ENCODE peak calls at places on chromosomes 3 and 15, in four cellular contexts. One of them, this sample, is unnamed.

GRCh38 chr3:30553641-30554316 is 52.6 kb upstream of the TGFBR2 start:
- DNase-seq in GM23338: no peak
- DNase-seq in cardiac muscle cell: no peak
- DNase-seq in retinal pigment epithelial cell: no peak
- DNase-seq in this sample: no peak

GRCh38 chr3:146928421-146929059 is 323.4 kb upstream of the PLSCR5 start:
- DNase-seq in GM23338: peak; percentile 26
- DNase-seq in cardiac muscle cell: no peak
- DNase-seq in retinal pigment epithelial cell: no peak
- DNase-seq in this sample: no peak

GRCh38 chr15:48602358-48603122 is 43.0 kb downstream of the FBN1 start:
- DNase-seq in GM23338: peak; percentile 8
- DNase-seq in cardiac muscle cell: no peak
- DNase-seq in retinal pigment epithelial cell: peak; percentile 68
- DNase-seq in this sample: no peak

GRCh38 chr3:165185707-165186327 is 10.4 kb downstream of the SLITRK3 start:
- DNase-seq in GM23338: peak; percentile 82
- DNase-seq in cardiac muscle cell: peak; percentile 85
- DNase-seq in retinal pigment epithelial cell: no peak
- DNase-seq in this sample: peak; percentile 59

GRCh38 chr3:14239940-14240339 is 61.3 kb downstream of the LSM3 start:
- DNase-seq in GM23338: no peak
- DNase-seq in cardiac muscle cell: no peak
- DNase-seq in retinal pigment epithelial cell: no peak
- DNase-seq in this sample: no peak

GRCh38 chr15:46170326-46170725 is 535.5 kb downstream of the SQOR start:
- DNase-seq in GM23338: no peak
- DNase-seq in cardiac muscle cell: no peak
- DNase-seq in retinal pigment epithelial cell: no peak
- DNase-seq in this sample: no peak

GRCh38 chr15:88872706-88873105 is 22.6 kb downstream of the HAPLN3 start:
- DNase-seq in GM23338: no peak
- DNase-seq in cardiac muscle cell: no peak
- DNase-seq in retinal pigment epithelial cell: no peak
- DNase-seq in this sample: no peak

GRCh38 chr3:181455276-181455675 is 256.4 kb upstream of the SOX2 start:
- DNase-seq in GM23338: no peak
- DNase-seq in cardiac muscle cell: no peak
- DNase-seq in retinal pigment epithelial cell: no peak
- DNase-seq in this sample: no peak

GRCh38 chr15:96463376-96463775 is 132.9 kb downstream of the NR2F2 start:
- DNase-seq in GM23338: no peak
- DNase-seq in cardiac muscle cell: no peak
- DNase-seq in retinal pigment epithelial cell: no peak
- DNase-seq in this sample: no peak

GRCh38 chr3:30733229-30733628 is 126.8 kb downstream of the TGFBR2 start:
- DNase-seq in GM23338: no peak
- DNase-seq in cardiac muscle cell: no peak
- DNase-seq in retinal pigment epithelial cell: no peak
- DNase-seq in this sample: no peak

GRCh38 chr3:6994081-6994668 is 133.3 kb downstream of the GRM7 start:
- DNase-seq in GM23338: peak; percentile 16
- DNase-seq in cardiac muscle cell: peak; percentile 20
- DNase-seq in retinal pigment epithelial cell: no peak
- DNase-seq in this sample: no peak

GRCh38 chr3:43426388-43426787 is 140.0 kb downstream of the SNRK start:
- DNase-seq in GM23338: no peak
- DNase-seq in cardiac muscle cell: no peak
- DNase-seq in retinal pigment epithelial cell: no peak
- DNase-seq in this sample: no peak

GRCh38 chr15:92909131-92909781 is 9.1 kb downstream of the CHD2 start:
- DNase-seq in GM23338: no peak
- DNase-seq in cardiac muscle cell: no peak
- DNase-seq in retinal pigment epithelial cell: no peak
- DNase-seq in this sample: no peak

GRCh38 chr3:114144909-114145688 is 33.8 kb downstream of the DRD3 start:
- DNase-seq in GM23338: no peak
- DNase-seq in cardiac muscle cell: no peak
- DNase-seq in retinal pigment epithelial cell: no peak
- DNase-seq in this sample: no peak

GRCh38 chr3:194189243-194189791 is 53.4 kb downstream of the HES1 start:
- DNase-seq in GM23338: no peak
- DNase-seq in cardiac muscle cell: no peak
- DNase-seq in retinal pigment epithelial cell: no peak
- DNase-seq in this sample: no peak

GRCh38 chr15:81105521-81105920 is 28.5 kb upstream of the CFAP161 start:
- DNase-seq in GM23338: no peak
- DNase-seq in cardiac muscle cell: no peak
- DNase-seq in retinal pigment epithelial cell: peak; percentile 27
- DNase-seq in this sample: no peak

GRCh38 chr15:57306944-57307411 is 69.3 kb upstream of the CGNL1 start:
- DNase-seq in GM23338: peak; percentile 74
- DNase-seq in cardiac muscle cell: no peak
- DNase-seq in retinal pigment epithelial cell: no peak
- DNase-seq in this sample: no peak

GRCh38 chr3:52492059-52492458 is 3.1 kb upstream of the STAB1 start:
- DNase-seq in GM23338: no peak
- DNase-seq in cardiac muscle cell: no peak
- DNase-seq in retinal pigment epithelial cell: no peak
- DNase-seq in this sample: no peak

GRCh38 chr3:18635215-18635614 is 210.1 kb upstream of the SATB1 start:
- DNase-seq in GM23338: no peak
- DNase-seq in cardiac muscle cell: no peak
- DNase-seq in retinal pigment epithelial cell: no peak
- DNase-seq in this sample: no peak

GRCh38 chr15:92903956-92904831 is 4.1 kb downstream of the CHD2 start:
- DNase-seq in GM23338: peak; percentile 99
- DNase-seq in cardiac muscle cell: peak; percentile 98
- DNase-seq in retinal pigment epithelial cell: peak; percentile 95
- DNase-seq in this sample: peak; percentile 99

GRCh38 chr3:23713641-23714040 is 92.1 kb upstream of the UBE2E1 start:
- DNase-seq in GM23338: no peak
- DNase-seq in cardiac muscle cell: no peak
- DNase-seq in retinal pigment epithelial cell: no peak
- DNase-seq in this sample: no peak

GRCh38 chr3:139538733-139539132 is 809 bp downstream of the RBP1 start:
- DNase-seq in GM23338: peak; percentile 54
- DNase-seq in cardiac muscle cell: peak; percentile 10
- DNase-seq in retinal pigment epithelial cell: no peak
- DNase-seq in this sample: peak; percentile 63

GRCh38 chr15:69607101-69607500 is 154.5 kb downstream of the RPLP1 start:
- DNase-seq in GM23338: peak; percentile 13
- DNase-seq in cardiac muscle cell: no peak
- DNase-seq in retinal pigment epithelial cell: peak; percentile 89
- DNase-seq in this sample: peak; percentile 29

GRCh38 chr3:14336414-14337285 is 65.8 kb upstream of the SLC6A6 start:
- DNase-seq in GM23338: no peak
- DNase-seq in cardiac muscle cell: no peak
- DNase-seq in retinal pigment epithelial cell: no peak
- DNase-seq in this sample: peak; percentile 85

GRCh38 chr15:92665100-92665555 is 9.6 kb upstream of the FAM174B start:
- DNase-seq in GM23338: no peak
- DNase-seq in cardiac muscle cell: peak; percentile 36
- DNase-seq in retinal pigment epithelial cell: no peak
- DNase-seq in this sample: no peak

GRCh38 chr3:156174229-156174847 is 54.0 kb downstream of the KCNAB1 start:
- DNase-seq in GM23338: peak; percentile 33
- DNase-seq in cardiac muscle cell: peak; percentile 41
- DNase-seq in retinal pigment epithelial cell: peak; percentile 34
- DNase-seq in this sample: no peak

GRCh38 chr3:153284282-153284938 is 122.4 kb downstream of the RAP2B start:
- DNase-seq in GM23338: no peak
- DNase-seq in cardiac muscle cell: no peak
- DNase-seq in retinal pigment epithelial cell: peak; percentile 67
- DNase-seq in this sample: no peak

GRCh38 chr3:133488785-133489367 is 84.6 kb upstream of the CDV3 start:
- DNase-seq in GM23338: no peak
- DNase-seq in cardiac muscle cell: peak; percentile 77
- DNase-seq in retinal pigment epithelial cell: no peak
- DNase-seq in this sample: no peak

GRCh38 chr3:32401541-32402052 is 9.9 kb downstream of the CMTM7 start:
- DNase-seq in GM23338: peak; percentile 88
- DNase-seq in cardiac muscle cell: peak; percentile 49
- DNase-seq in retinal pigment epithelial cell: peak; percentile 66
- DNase-seq in this sample: peak; percentile 80

GRCh38 chr15:58520936-58521292 is 89.1 kb downstream of the LIPC start:
- DNase-seq in GM23338: no peak
- DNase-seq in cardiac muscle cell: no peak
- DNase-seq in retinal pigment epithelial cell: no peak
- DNase-seq in this sample: no peak

GRCh38 chr15:91572110-91572509 is 281.4 kb upstream of the SLCO3A1 start:
- DNase-seq in GM23338: no peak
- DNase-seq in cardiac muscle cell: no peak
- DNase-seq in retinal pigment epithelial cell: peak; percentile 64
- DNase-seq in this sample: no peak

GRCh38 chr15:68578960-68579935 is at the start of gene CORO2B:
- DNase-seq in GM23338: peak; percentile 80
- DNase-seq in cardiac muscle cell: peak; percentile 61
- DNase-seq in retinal pigment epithelial cell: no peak
- DNase-seq in this sample: peak; percentile 56

GRCh38 chr3:18725668-18726407 is 300.7 kb upstream of the SATB1 start:
- DNase-seq in GM23338: no peak
- DNase-seq in cardiac muscle cell: no peak
- DNase-seq in retinal pigment epithelial cell: no peak
- DNase-seq in this sample: no peak

GRCh38 chr15:99361541-99362185 is 110.4 kb downstream of the LRRC28 start:
- DNase-seq in GM23338: peak; percentile 71
- DNase-seq in cardiac muscle cell: peak; percentile 20
- DNase-seq in retinal pigment epithelial cell: peak; percentile 6
- DNase-seq in this sample: no peak

GRCh38 chr3:71051893-71052687 is 531.4 kb downstream of the FOXP1 start:
- DNase-seq in GM23338: no peak
- DNase-seq in cardiac muscle cell: no peak
- DNase-seq in retinal pigment epithelial cell: no peak
- DNase-seq in this sample: no peak

GRCh38 chr15:66617137-66618090 is 51.6 kb upstream of the LCTL start:
- DNase-seq in GM23338: peak; percentile 48
- DNase-seq in cardiac muscle cell: no peak
- DNase-seq in retinal pigment epithelial cell: peak; percentile 77
- DNase-seq in this sample: peak; percentile 90

GRCh38 chr3:186418601-186419238 is 56.7 kb upstream of the DGKG start:
- DNase-seq in GM23338: peak; percentile 32
- DNase-seq in cardiac muscle cell: peak; percentile 62
- DNase-seq in retinal pigment epithelial cell: no peak
- DNase-seq in this sample: no peak

GRCh38 chr3:135965129-135965505 is 411 bp upstream of the PPP2R3A start:
- DNase-seq in GM23338: no peak
- DNase-seq in cardiac muscle cell: no peak
- DNase-seq in retinal pigment epithelial cell: no peak
- DNase-seq in this sample: no peak

GRCh38 chr3:10357592-10358308 is 36.8 kb upstream of the SEC13 start:
- DNase-seq in GM23338: no peak
- DNase-seq in cardiac muscle cell: no peak
- DNase-seq in retinal pigment epithelial cell: no peak
- DNase-seq in this sample: no peak

GRCh38 chr3:141230293-141230692 is 1.3 kb upstream of the PXYLP1 start:
- DNase-seq in GM23338: no peak
- DNase-seq in cardiac muscle cell: no peak
- DNase-seq in retinal pigment epithelial cell: no peak
- DNase-seq in this sample: no peak

GRCh38 chr3:141227752-141228151 is 3.9 kb upstream of the PXYLP1 start:
- DNase-seq in GM23338: no peak
- DNase-seq in cardiac muscle cell: no peak
- DNase-seq in retinal pigment epithelial cell: peak; percentile 52
- DNase-seq in this sample: no peak

GRCh38 chr3:141229132-141229531 is 2.5 kb upstream of the PXYLP1 start:
- DNase-seq in GM23338: no peak
- DNase-seq in cardiac muscle cell: no peak
- DNase-seq in retinal pigment epithelial cell: no peak
- DNase-seq in this sample: no peak

GRCh38 chr3:141225939-141226338 is 5.7 kb upstream of the PXYLP1 start:
- DNase-seq in GM23338: no peak
- DNase-seq in cardiac muscle cell: no peak
- DNase-seq in retinal pigment epithelial cell: no peak
- DNase-seq in this sample: no peak

GRCh38 chr3:141228385-141228784 is 3.2 kb upstream of the PXYLP1 start:
- DNase-seq in GM23338: no peak
- DNase-seq in cardiac muscle cell: no peak
- DNase-seq in retinal pigment epithelial cell: no peak
- DNase-seq in this sample: no peak
- TF ChIP-seq CTCF in GM23338: no peak
- TF ChIP-seq CTCF in cardiac muscle cell: no peak
- TF ChIP-seq CTCF in retinal pigment epithelial cell: no peak
- TF ChIP-seq CTCF in this sample: no peak

DNA sequence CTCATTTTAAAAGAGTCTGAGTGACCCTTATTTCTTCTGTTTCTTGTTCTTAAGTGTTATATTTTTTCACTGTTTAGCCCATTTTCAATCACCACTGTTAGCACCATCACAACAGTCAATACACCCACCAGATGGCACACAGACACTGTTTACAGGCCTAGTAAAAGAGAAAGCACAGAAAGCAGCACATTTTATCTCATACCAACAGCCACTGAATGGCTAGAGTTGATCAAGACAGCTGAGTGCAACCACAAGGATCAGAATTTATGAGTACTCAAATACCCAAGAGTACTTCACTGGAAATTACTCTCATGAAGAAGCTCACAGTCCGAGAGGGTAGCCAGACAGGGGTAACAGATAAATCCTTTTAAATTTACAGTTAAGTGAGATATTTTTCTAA is 127.0 kb downstream of the TFDP2 start:
- DNase-seq in GM23338: peak; percentile 27
- DNase-seq in cardiac muscle cell: no peak
- DNase-seq in retinal pigment epithelial cell: no peak
- DNase-seq in this sample: no peak
- TF ChIP-seq CTCF in GM23338: peak; percentile 39
- TF ChIP-seq CTCF in cardiac muscle cell: no peak
- TF ChIP-seq CTCF in retinal pigment epithelial cell: no peak
- TF ChIP-seq CTCF in this sample: peak; percentile 19

GRCh38 chr3:26114851-26115250 is 325.0 kb downstream of the OXSM start:
- DNase-seq in GM23338: no peak
- DNase-seq in cardiac muscle cell: no peak
- DNase-seq in retinal pigment epithelial cell: no peak
- DNase-seq in this sample: no peak
- TF ChIP-seq CTCF in GM23338: no peak
- TF ChIP-seq CTCF in cardiac muscle cell: no peak
- TF ChIP-seq CTCF in retinal pigment epithelial cell: no peak
- TF ChIP-seq CTCF in this sample: no peak

GRCh38 chr15:38796589-38796988 is 232.0 kb upstream of the RASGRP1 start:
- DNase-seq in GM23338: peak; percentile 58
- DNase-seq in cardiac muscle cell: no peak
- DNase-seq in retinal pigment epithelial cell: no peak
- DNase-seq in this sample: no peak
- TF ChIP-seq CTCF in GM23338: no peak
- TF ChIP-seq CTCF in cardiac muscle cell: no peak
- TF ChIP-seq CTCF in retinal pigment epithelial cell: no peak
- TF ChIP-seq CTCF in this sample: no peak

DNA sequence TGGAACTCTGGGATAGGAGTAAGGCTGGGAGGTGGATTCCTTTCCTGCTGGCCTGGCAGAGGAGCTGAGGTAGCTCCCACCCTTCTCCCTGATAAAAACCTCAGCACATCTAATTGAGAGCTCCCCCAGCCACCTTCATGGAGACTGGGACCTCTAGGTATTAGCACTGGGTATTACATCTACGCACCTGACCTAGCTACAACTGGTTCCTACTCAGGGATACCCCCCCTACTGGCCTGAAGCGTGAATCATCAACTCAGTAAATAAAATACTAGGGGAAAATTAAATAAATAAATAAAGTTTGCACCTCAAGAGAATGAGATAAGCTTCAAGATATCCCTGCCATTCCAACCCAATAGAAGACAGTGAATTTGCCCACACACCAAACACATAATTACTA is 140.4 kb downstream of the NEK10 start:
- DNase-seq in GM23338: peak; percentile 90
- DNase-seq in cardiac muscle cell: no peak
- DNase-seq in retinal pigment epithelial cell: no peak
- DNase-seq in this sample: no peak
- TF ChIP-seq CTCF in GM23338: peak; percentile 84
- TF ChIP-seq CTCF in cardiac muscle cell: no peak
- TF ChIP-seq CTCF in retinal pigment epithelial cell: peak; percentile 40
- TF ChIP-seq CTCF in this sample: no peak